ENCODE peak calls at places on chromosome 5, in eight cellular contexts. One of them, this sample, is unnamed.

GRCh38 chr5:83564069-83564749 is 92.7 kb downstream of the VCAN start:
- DNase-seq in activated T-cell treated with anti-CD3 and anti-CD28 coated beads for 48 hours: no peak
- DNase-seq in NB4: peak; percentile 48
- DNase-seq in Jurkat, Clone E6-1: peak; percentile 42
- DNase-seq in NCI-H1417: peak; percentile 70
- DNase-seq in activated T-helper 1 cell treated with Interleukin-2 at 50 U/mL for 16 hours: no peak
- DNase-seq in iPS DF 19.7: no peak
- DNase-seq in AG20443: no peak
- DNase-seq in this sample: peak; percentile 75

GRCh38 chr5:111231053-111231586 is 6.9 kb downstream of the CAMK4 start:
- DNase-seq in iPS DF 19.7: no peak
- DNase-seq in AG20443: no peak
- DNase-seq in activated T-cell treated with anti-CD3 and anti-CD28 coated beads for 48 hours: no peak
- DNase-seq in activated T-helper 1 cell treated with Interleukin-2 at 50 U/mL for 16 hours: no peak
- DNase-seq in Jurkat, Clone E6-1: peak; percentile 62
- DNase-seq in NB4: no peak
- DNase-seq in NCI-H1417: no peak
- DNase-seq in this sample: no peak

GRCh38 chr5:159099049-159099760 is 511 bp downstream of the EBF1 start:
- DNase-seq in activated T-cell treated with anti-CD3 and anti-CD28 coated beads for 48 hours: peak; percentile 51
- DNase-seq in NB4: peak; percentile 85
- DNase-seq in Jurkat, Clone E6-1: peak; percentile 40
- DNase-seq in activated T-helper 1 cell treated with Interleukin-2 at 50 U/mL for 16 hours: no peak
- DNase-seq in NCI-H1417: peak; percentile 63
- DNase-seq in AG20443: peak; percentile 64
- DNase-seq in iPS DF 19.7: no peak
- DNase-seq in this sample: peak; percentile 62

GRCh38 chr5:1878050-1878849 is 4.5 kb downstream of the IRX4 start:
- DNase-seq in iPS DF 19.7: no peak
- DNase-seq in activated T-cell treated with anti-CD3 and anti-CD28 coated beads for 48 hours: no peak
- DNase-seq in AG20443: no peak
- DNase-seq in Jurkat, Clone E6-1: no peak
- DNase-seq in activated T-helper 1 cell treated with Interleukin-2 at 50 U/mL for 16 hours: no peak
- DNase-seq in NCI-H1417: no peak
- DNase-seq in NB4: no peak
- DNase-seq in this sample: no peak

GRCh38 chr5:169652057-169652456 is 15.0 kb downstream of the DOCK2 start:
- DNase-seq in AG20443: no peak
- DNase-seq in activated T-cell treated with anti-CD3 and anti-CD28 coated beads for 48 hours: no peak
- DNase-seq in NCI-H1417: no peak
- DNase-seq in iPS DF 19.7: no peak
- DNase-seq in Jurkat, Clone E6-1: no peak
- DNase-seq in activated T-helper 1 cell treated with Interleukin-2 at 50 U/mL for 16 hours: no peak
- DNase-seq in NB4: no peak
- DNase-seq in this sample: no peak

GRCh38 chr5:91641730-91642350 is 258.7 kb upstream of the ARRDC3 start:
- DNase-seq in AG20443: peak; percentile 19
- DNase-seq in activated T-cell treated with anti-CD3 and anti-CD28 coated beads for 48 hours: no peak
- DNase-seq in iPS DF 19.7: no peak
- DNase-seq in activated T-helper 1 cell treated with Interleukin-2 at 50 U/mL for 16 hours: no peak
- DNase-seq in NB4: peak; percentile 44
- DNase-seq in NCI-H1417: peak; percentile 68
- DNase-seq in Jurkat, Clone E6-1: peak; percentile 41
- DNase-seq in this sample: peak; percentile 70

GRCh38 chr5:128674837-128675446 is 136.9 kb upstream of the FBN2 start:
- DNase-seq in NB4: peak; percentile 53
- DNase-seq in activated T-cell treated with anti-CD3 and anti-CD28 coated beads for 48 hours: peak; percentile 12
- DNase-seq in AG20443: peak; percentile 41
- DNase-seq in iPS DF 19.7: no peak
- DNase-seq in activated T-helper 1 cell treated with Interleukin-2 at 50 U/mL for 16 hours: no peak
- DNase-seq in NCI-H1417: peak; percentile 5
- DNase-seq in Jurkat, Clone E6-1: peak; percentile 41
- DNase-seq in this sample: peak; percentile 75

GRCh38 chr5:173688708-173689107 is 72.3 kb upstream of the BOD1 start:
- DNase-seq in activated T-helper 1 cell treated with Interleukin-2 at 50 U/mL for 16 hours: no peak
- DNase-seq in AG20443: no peak
- DNase-seq in activated T-cell treated with anti-CD3 and anti-CD28 coated beads for 48 hours: no peak
- DNase-seq in iPS DF 19.7: no peak
- DNase-seq in NB4: peak; percentile 17
- DNase-seq in NCI-H1417: peak; percentile 7
- DNase-seq in Jurkat, Clone E6-1: no peak
- DNase-seq in this sample: no peak

GRCh38 chr5:163705983-163706771 is 200.8 kb downstream of the MAT2B start:
- DNase-seq in NCI-H1417: peak; percentile 31
- DNase-seq in AG20443: peak; percentile 12
- DNase-seq in iPS DF 19.7: no peak
- DNase-seq in activated T-helper 1 cell treated with Interleukin-2 at 50 U/mL for 16 hours: no peak
- DNase-seq in activated T-cell treated with anti-CD3 and anti-CD28 coated beads for 48 hours: no peak
- DNase-seq in NB4: no peak
- DNase-seq in Jurkat, Clone E6-1: no peak
- DNase-seq in this sample: no peak

GRCh38 chr5:163614787-163615186 is 109.4 kb downstream of the MAT2B start:
- DNase-seq in activated T-helper 1 cell treated with Interleukin-2 at 50 U/mL for 16 hours: no peak
- DNase-seq in NB4: no peak
- DNase-seq in AG20443: no peak
- DNase-seq in NCI-H1417: no peak
- DNase-seq in Jurkat, Clone E6-1: no peak
- DNase-seq in activated T-cell treated with anti-CD3 and anti-CD28 coated beads for 48 hours: no peak
- DNase-seq in iPS DF 19.7: no peak
- DNase-seq in this sample: no peak

GRCh38 chr5:141512390-141513020 is 23.6 kb downstream of the PCDHGC5 start:
- DNase-seq in activated T-cell treated with anti-CD3 and anti-CD28 coated beads for 48 hours: peak; percentile 77
- DNase-seq in iPS DF 19.7: peak; percentile 83
- DNase-seq in activated T-helper 1 cell treated with Interleukin-2 at 50 U/mL for 16 hours: peak; percentile 70
- DNase-seq in Jurkat, Clone E6-1: peak; percentile 48
- DNase-seq in NB4: peak; percentile 70
- DNase-seq in AG20443: peak; percentile 68
- DNase-seq in NCI-H1417: peak; percentile 1
- DNase-seq in this sample: peak; percentile 73

GRCh38 chr5:2914022-2914661 is 162.7 kb upstream of the IRX2 start:
- DNase-seq in activated T-cell treated with anti-CD3 and anti-CD28 coated beads for 48 hours: no peak
- DNase-seq in NB4: no peak
- DNase-seq in iPS DF 19.7: no peak
- DNase-seq in activated T-helper 1 cell treated with Interleukin-2 at 50 U/mL for 16 hours: no peak
- DNase-seq in NCI-H1417: no peak
- DNase-seq in Jurkat, Clone E6-1: no peak
- DNase-seq in AG20443: no peak
- DNase-seq in this sample: no peak

GRCh38 chr5:171622010-171622409 is 163.6 kb upstream of the SMIM23 start:
- DNase-seq in NB4: no peak
- DNase-seq in activated T-cell treated with anti-CD3 and anti-CD28 coated beads for 48 hours: no peak
- DNase-seq in AG20443: no peak
- DNase-seq in activated T-helper 1 cell treated with Interleukin-2 at 50 U/mL for 16 hours: no peak
- DNase-seq in iPS DF 19.7: no peak
- DNase-seq in Jurkat, Clone E6-1: no peak
- DNase-seq in NCI-H1417: no peak
- DNase-seq in this sample: no peak

GRCh38 chr5:173394701-173395100 is 66.5 kb upstream of the STC2 start:
- DNase-seq in NB4: no peak
- DNase-seq in AG20443: peak; percentile 77
- DNase-seq in NCI-H1417: no peak
- DNase-seq in Jurkat, Clone E6-1: no peak
- DNase-seq in iPS DF 19.7: no peak
- DNase-seq in activated T-helper 1 cell treated with Interleukin-2 at 50 U/mL for 16 hours: no peak
- DNase-seq in activated T-cell treated with anti-CD3 and anti-CD28 coated beads for 48 hours: no peak
- DNase-seq in this sample: no peak

GRCh38 chr5:59149271-59149670 is 566.4 kb downstream of the RAB3C start:
- DNase-seq in NB4: no peak
- DNase-seq in iPS DF 19.7: no peak
- DNase-seq in AG20443: no peak
- DNase-seq in Jurkat, Clone E6-1: no peak
- DNase-seq in activated T-cell treated with anti-CD3 and anti-CD28 coated beads for 48 hours: no peak
- DNase-seq in NCI-H1417: no peak
- DNase-seq in activated T-helper 1 cell treated with Interleukin-2 at 50 U/mL for 16 hours: no peak
- DNase-seq in this sample: no peak

GRCh38 chr5:112355058-112355685 is 63.9 kb downstream of the EPB41L4A start:
- DNase-seq in iPS DF 19.7: no peak
- DNase-seq in AG20443: no peak
- DNase-seq in activated T-cell treated with anti-CD3 and anti-CD28 coated beads for 48 hours: no peak
- DNase-seq in Jurkat, Clone E6-1: no peak
- DNase-seq in activated T-helper 1 cell treated with Interleukin-2 at 50 U/mL for 16 hours: no peak
- DNase-seq in NCI-H1417: no peak
- DNase-seq in NB4: no peak
- DNase-seq in this sample: no peak

GRCh38 chr5:179368806-179369529 is 23.7 kb upstream of the ADAMTS2 start:
- DNase-seq in Jurkat, Clone E6-1: no peak
- DNase-seq in activated T-cell treated with anti-CD3 and anti-CD28 coated beads for 48 hours: no peak
- DNase-seq in NB4: no peak
- DNase-seq in iPS DF 19.7: no peak
- DNase-seq in activated T-helper 1 cell treated with Interleukin-2 at 50 U/mL for 16 hours: no peak
- DNase-seq in AG20443: no peak
- DNase-seq in NCI-H1417: no peak
- DNase-seq in this sample: no peak

GRCh38 chr5:40842351-40842750 is 1.2 kb downstream of the CARD6 start:
- DNase-seq in Jurkat, Clone E6-1: no peak
- DNase-seq in iPS DF 19.7: no peak
- DNase-seq in NCI-H1417: no peak
- DNase-seq in activated T-helper 1 cell treated with Interleukin-2 at 50 U/mL for 16 hours: no peak
- DNase-seq in AG20443: peak; percentile 42
- DNase-seq in activated T-cell treated with anti-CD3 and anti-CD28 coated beads for 48 hours: no peak
- DNase-seq in NB4: no peak
- DNase-seq in this sample: no peak

GRCh38 chr5:98168862-98169261 is 604.6 kb upstream of the RGMB start:
- DNase-seq in AG20443: no peak
- DNase-seq in NB4: no peak
- DNase-seq in iPS DF 19.7: no peak
- DNase-seq in activated T-cell treated with anti-CD3 and anti-CD28 coated beads for 48 hours: no peak
- DNase-seq in Jurkat, Clone E6-1: no peak
- DNase-seq in activated T-helper 1 cell treated with Interleukin-2 at 50 U/mL for 16 hours: no peak
- DNase-seq in NCI-H1417: no peak
- DNase-seq in this sample: no peak

GRCh38 chr5:80672140-80672736 is 17.5 kb upstream of the DHFR start:
- DNase-seq in activated T-cell treated with anti-CD3 and anti-CD28 coated beads for 48 hours: peak; percentile 46
- DNase-seq in iPS DF 19.7: no peak
- DNase-seq in activated T-helper 1 cell treated with Interleukin-2 at 50 U/mL for 16 hours: peak; percentile 12
- DNase-seq in Jurkat, Clone E6-1: peak; percentile 67
- DNase-seq in NB4: peak; percentile 70
- DNase-seq in AG20443: peak; percentile 69
- DNase-seq in NCI-H1417: peak; percentile 74
- DNase-seq in this sample: peak; percentile 63

This sample was measured in KBM-7.